ENCODE peak calls at places on chromosome 20, in ten cellular contexts. V is endothelial cell of umbilical vein, H is HCT116, M is SK-N-SH, L is stomach, O is GM23338, N is esophagus muscularis mucosa, G is sigmoid colon, I is K562, Z is HepG2. T is an unnamed sample.

GRCh38 chr20:38833154-38833856 is 27.8 kb downstream of the PPP1R16B start:
- DNase-seq in V (no peak), M (no peak), I (no peak), L (no peak), O (no peak), G (no peak), Z (no peak), H (no peak), N (no peak), T (no peak)

GRCh38 chr20:39823239-39823638 is 861.1 kb downstream of the DHX35 start:
- DNase-seq in I (no peak), Z (no peak), H (no peak), N (no peak), O (no peak), M (no peak), G (no peak), V (peak), L (no peak), T (no peak)

GRCh38 chr20:47298624-47299023 is 57.9 kb downstream of the ZMYND8 start:
- DNase-seq in I (no peak), H (no peak), M (no peak), G (no peak), L (no peak), V (no peak), Z (no peak), O (no peak), N (no peak), T (no peak)

GRCh38 chr20:856361-856775 is 22.9 kb downstream of the FAM110A start:
- DNase-seq in G (no peak), H (peak), L (no peak), O (no peak), Z (no peak), V (no peak), I (no peak), M (no peak), N (no peak), T (no peak)

GRCh38 chr20:3930265-3931206 is 41.3 kb downstream of the PANK2 start:
- DNase-seq in I (peak), H (no peak), V (no peak), O (no peak), Z (no peak), L (no peak), M (no peak), G (no peak), N (no peak), T (no peak)

GRCh38 chr20:1171461-1172093 is 13.2 kb downstream of the TMEM74B start:
- DNase-seq in O (peak), H (no peak), Z (peak), I (peak), N (no peak), G (no peak), L (no peak), M (no peak), V (peak), T (no peak)

GRCh38 chr20:56861590-56861989 is 232.5 kb downstream of the TFAP2C start:
- DNase-seq in L (no peak), I (no peak), N (no peak), Z (no peak), H (no peak), G (no peak), O (peak), V (no peak), M (no peak), T (no peak)

GRCh38 chr20:59752101-59752586 is 147.8 kb downstream of the PHACTR3 start:
- DNase-seq in M (no peak), G (no peak), I (no peak), H (no peak), O (no peak), L (no peak), Z (no peak), N (no peak), V (no peak), T (no peak)

GRCh38 chr20:4809707-4810106 is 88.0 kb downstream of the PRND start:
- DNase-seq in N (no peak), Z (no peak), L (no peak), V (no peak), I (no peak), M (no peak), H (no peak), O (no peak), G (no peak), T (no peak)

GRCh38 chr20:59020938-59021551 is 1.8 kb downstream of the TUBB1 start:
- DNase-seq in I (peak), Z (no peak), V (no peak), N (no peak), G (no peak), O (no peak), H (no peak), L (no peak), M (no peak), T (no peak)

GRCh38 chr20:34534391-34535165 is 18.4 kb downstream of the DYNLRB1 start:
- DNase-seq in G (peak), H (no peak), Z (no peak), O (no peak), M (no peak), I (no peak), V (no peak), N (no peak), L (no peak), T (no peak)

GRCh38 chr20:23084845-23085355 is 1.2 kb downstream of the CD93 start:
- DNase-seq in O (no peak), G (no peak), M (no peak), Z (no peak), I (no peak), V (peak), L (no peak), H (no peak), N (no peak), T (no peak)

DNA sequence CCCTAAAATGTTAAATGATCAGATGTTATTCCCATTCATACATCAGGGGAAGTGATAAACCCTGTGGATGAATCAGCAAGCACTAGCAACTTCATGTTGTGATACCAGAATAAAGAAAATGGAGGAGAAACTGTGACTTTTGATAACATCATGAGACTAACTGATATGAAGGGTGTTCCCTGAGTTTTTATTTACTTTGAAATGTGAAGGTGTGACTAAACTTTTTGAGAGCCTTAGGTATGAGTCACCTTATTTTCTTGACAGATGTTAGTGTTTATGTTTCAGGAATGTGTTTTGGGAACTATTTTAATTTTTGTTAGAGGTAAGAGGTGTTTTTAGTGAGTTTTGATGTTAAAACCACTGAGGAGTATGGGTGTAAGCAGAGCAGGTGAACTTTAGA is 4.4 kb downstream of the PARD6B start:
- DNase-seq in L (no peak), I (no peak), M (no peak), G (no peak), N (no peak), V (no peak), O (no peak), Z (no peak), H (no peak), T (no peak)
- TF ChIP-seq POLR2AphosphoS5 in L (no peak), I (no peak), M (no peak), G (no peak), N (no peak), V (no peak), O (no peak), Z (no peak), H (peak), T (no peak)

GRCh38 chr20:61483336-61484067 is 231.4 kb downstream of the CDH4 start:
- DNase-seq in V (no peak), M (no peak), O (no peak), N (no peak), H (no peak), I (no peak), L (no peak), Z (no peak), G (no peak), T (no peak)
- TF ChIP-seq POLR2AphosphoS5 in V (no peak), M (no peak), O (no peak), N (no peak), H (no peak), I (no peak), L (no peak), Z (no peak), G (no peak), T (no peak)

GRCh38 chr20:61256819-61257218 is 4.8 kb downstream of the CDH4 start:
- DNase-seq in H (no peak), L (no peak), V (no peak), N (no peak), Z (no peak), M (no peak), I (no peak), G (no peak), O (no peak), T (no peak)
- TF ChIP-seq POLR2AphosphoS5 in H (no peak), L (no peak), V (no peak), N (no peak), Z (no peak), M (no peak), I (no peak), G (no peak), O (no peak), T (no peak)

DNA sequence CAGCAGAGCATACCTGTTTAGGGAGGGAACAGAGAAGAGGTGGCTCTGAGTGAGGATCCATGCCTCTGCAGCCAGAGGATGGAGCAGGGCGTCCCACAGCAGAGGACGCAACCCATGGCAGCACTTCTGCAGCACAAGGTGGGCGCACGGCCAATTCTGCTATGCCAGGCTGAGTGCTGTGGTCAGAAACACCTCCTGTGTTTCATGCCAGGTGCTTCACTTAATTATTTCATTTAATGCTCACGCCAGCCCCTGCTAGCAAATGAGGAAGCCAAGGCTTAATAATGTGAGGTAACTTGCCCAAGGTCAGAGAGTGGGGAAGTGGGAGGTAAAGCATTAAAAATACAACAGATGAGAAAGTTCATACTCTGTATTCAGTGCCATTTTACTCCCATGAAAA is 68.5 kb upstream of the PTGIS start:
- DNase-seq in M (no peak), L (peak), H (no peak), Z (no peak), I (no peak), G (peak), N (no peak), O (no peak), V (no peak), T (no peak)
- TF ChIP-seq POLR2AphosphoS5 in M (no peak), L (no peak), H (no peak), Z (no peak), I (no peak), G (peak), N (no peak), O (no peak), V (no peak), T (peak)

DNA sequence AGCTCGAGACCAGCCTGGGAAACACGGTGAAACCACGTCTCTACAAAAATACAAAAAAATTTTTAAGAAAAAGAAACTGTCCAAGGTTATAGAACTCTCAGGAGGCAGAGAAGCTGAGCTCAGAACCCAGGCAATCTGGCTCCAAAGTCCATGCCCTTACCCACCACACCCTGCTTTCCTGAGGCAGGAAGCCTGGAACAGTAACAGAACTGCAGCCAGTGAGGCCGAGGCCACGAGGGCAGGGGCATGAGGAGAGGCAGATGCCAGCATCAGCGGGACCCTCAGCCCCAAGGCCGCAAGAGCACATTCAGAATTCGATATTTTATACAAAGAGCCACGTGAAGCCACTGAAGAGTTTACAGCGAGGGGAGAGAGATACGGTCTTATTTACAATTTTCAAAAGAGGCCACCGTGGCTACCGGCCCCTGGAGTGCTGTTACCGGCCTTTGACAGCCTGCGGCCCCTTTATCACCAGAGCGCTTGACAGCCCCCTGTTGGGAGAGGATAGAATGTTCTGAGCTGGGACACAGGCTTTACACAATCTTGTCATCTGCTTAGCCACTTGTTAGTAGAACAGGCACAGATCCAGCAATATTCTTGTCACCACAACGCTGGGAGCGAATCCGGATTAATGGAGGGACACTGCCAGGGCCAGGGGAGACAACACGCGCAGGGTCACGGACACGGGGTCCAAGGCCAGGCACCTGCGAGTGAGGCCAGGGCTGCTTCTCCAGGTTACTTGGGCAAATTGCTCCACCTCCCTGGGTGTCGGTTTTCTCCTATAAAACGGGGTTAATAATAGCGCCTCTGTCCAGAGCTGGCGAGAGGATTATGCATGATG is 5.6 kb downstream of the SPATA2 start:
- DNase-seq in N (no peak), H (no peak), L (no peak), G (no peak), M (no peak), V (peak), Z (peak), I (peak), O (peak), T (no peak)
- TF ChIP-seq POLR2AphosphoS5 in N (no peak), H (no peak), L (no peak), G (no peak), M (no peak), V (no peak), Z (no peak), I (no peak), O (no peak), T (no peak)

DNA sequence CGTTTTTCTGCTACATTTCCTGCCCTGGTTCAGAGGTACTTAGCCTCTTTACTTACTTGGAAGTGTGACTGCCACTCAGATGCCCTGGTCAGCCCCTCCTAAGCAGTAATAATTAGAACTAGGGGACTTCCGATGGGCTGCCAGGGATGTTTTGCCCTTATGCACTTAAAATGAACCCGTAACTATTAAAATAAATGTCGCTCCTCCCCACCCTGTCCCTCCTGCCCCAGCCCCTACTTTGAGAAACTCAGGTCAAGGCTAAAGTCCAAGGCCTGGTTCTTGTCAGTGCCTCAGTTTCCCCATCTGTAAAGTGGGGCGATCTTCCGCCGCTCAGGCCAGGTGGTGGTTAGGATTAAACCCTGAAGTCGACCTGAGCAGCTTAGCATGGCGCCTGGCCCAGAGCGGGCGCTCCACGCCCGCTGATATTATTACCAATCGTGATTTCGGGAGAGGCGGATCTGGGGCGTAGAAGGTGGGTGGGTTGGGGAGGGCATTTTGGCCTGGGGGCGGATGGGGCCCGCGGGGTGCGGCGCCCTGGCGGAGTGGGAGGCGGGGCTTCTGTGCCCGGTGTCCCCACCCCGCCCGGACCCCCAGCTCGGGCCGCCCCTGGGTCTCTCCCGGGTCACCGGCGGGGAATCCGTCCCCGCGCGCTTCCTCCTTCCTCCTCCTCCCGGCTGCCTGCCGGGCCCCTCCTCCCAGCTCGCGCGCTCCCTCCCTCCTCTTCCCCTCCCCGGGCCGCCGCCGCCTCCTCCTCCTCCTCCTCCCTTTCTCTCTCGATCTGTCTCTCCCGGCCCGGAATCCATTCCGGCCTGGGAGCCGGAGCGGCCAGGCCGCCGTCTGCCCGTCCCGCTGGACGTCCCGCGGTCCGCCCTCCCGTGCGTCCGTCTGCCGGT is at the start of gene SRC:
- DNase-seq in I (peak), V (peak), M (peak), Z (peak), H (no peak), L (peak), N (peak), O (peak), G (peak), T (peak)
- TF ChIP-seq POLR2AphosphoS5 in I (no peak), V (peak), M (peak), Z (no peak), H (peak), L (peak), N (peak), O (peak), G (peak), T (no peak)

DNA sequence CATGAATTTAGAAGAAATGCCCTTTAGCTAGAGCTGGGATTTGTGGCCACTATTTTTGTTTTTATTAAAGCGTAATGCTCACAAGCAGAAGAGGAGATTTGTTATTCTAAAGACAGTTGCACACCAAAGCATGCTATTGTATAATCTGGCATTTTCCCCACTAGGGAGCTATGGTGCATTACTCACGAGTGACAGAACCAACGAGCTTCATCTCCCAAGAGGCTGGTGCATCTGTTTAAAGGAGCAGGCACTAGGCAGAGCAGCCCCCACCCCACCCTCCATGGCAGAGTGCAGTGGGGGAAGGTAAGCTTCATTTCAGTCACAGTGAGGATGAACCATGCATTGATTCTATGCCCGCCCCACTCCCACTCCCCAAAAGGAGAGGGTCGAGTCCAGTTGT is 287.2 kb upstream of the TSHZ2 start:
- DNase-seq in N (no peak), L (no peak), V (no peak), H (no peak), G (no peak), O (no peak), I (no peak), M (no peak), Z (no peak), T (no peak)
- TF ChIP-seq POLR2AphosphoS5 in N (no peak), L (no peak), V (no peak), H (no peak), G (no peak), O (no peak), I (no peak), M (no peak), Z (no peak), T (no peak)

T was measured in upper lobe of left lung.